ENCODE peak calls at places on chromosomes 16 and 17, in nine cellular contexts. F is breast epithelium, E is AG04449, S is lower lobe of right lung, V is astrocyte, B is neural crest cell, X is glutamatergic neuron, Q is WTC11, R is pancreas. H is an unnamed sample.

GRCh38 chr17:80071116-80071980 is 30.0 kb upstream of the GAA start:
- DNase-seq in R (peak), X (no peak), V (peak), F (no peak), E (no peak), B (no peak), Q (no peak), S (no peak), H (no peak)

GRCh38 chr17:80912451-80912850 is 79.2 kb upstream of the CHMP6 start:
- DNase-seq in X (no peak), Q (peak), E (no peak), R (no peak), B (no peak), S (no peak), F (no peak), V (no peak), H (no peak)

GRCh38 chr17:2331303-2331702 is 5.0 kb downstream of the TSR1 start:
- DNase-seq in R (no peak), B (no peak), F (no peak), X (no peak), Q (no peak), S (no peak), E (no peak), V (no peak), H (no peak)

GRCh38 chr17:19339341-19339815 is 23.1 kb downstream of the B9D1 start:
- DNase-seq in R (no peak), B (no peak), E (no peak), S (no peak), V (no peak), F (no peak), X (no peak), Q (peak), H (no peak)

GRCh38 chr16:81442220-81442908 is 2.2 kb upstream of the CMIP start:
- DNase-seq in S (no peak), X (no peak), V (no peak), F (no peak), E (no peak), B (no peak), Q (no peak), R (no peak), H (no peak)

GRCh38 chr17:50290074-50290702 is 15.9 kb downstream of the TMEM92 start:
- DNase-seq in S (peak), V (peak), E (peak), Q (no peak), X (no peak), F (peak), R (peak), B (no peak), H (no peak)

GRCh38 chr17:48127371-48128051 is 19.9 kb downstream of the SNX11 start:
- DNase-seq in S (no peak), Q (no peak), B (no peak), E (no peak), R (no peak), F (no peak), X (peak), V (peak), H (no peak)

GRCh38 chr17:39632153-39632941 is 4.6 kb upstream of the STARD3 start:
- DNase-seq in B (no peak), E (no peak), S (no peak), F (no peak), X (no peak), Q (no peak), V (no peak), R (peak), H (no peak)

GRCh38 chr17:63295839-63296590 is 150.1 kb downstream of the CYB561 start:
- DNase-seq in V (no peak), B (no peak), Q (no peak), X (no peak), S (no peak), F (no peak), R (no peak), E (no peak), H (no peak)

GRCh38 chr17:56431736-56432135 is 161.8 kb upstream of the NOG start:
- DNase-seq in Q (no peak), R (no peak), S (no peak), V (peak), F (no peak), X (no peak), B (no peak), E (peak), H (no peak)

GRCh38 chr16:3503513-3503912 is 2.7 kb downstream of the CLUAP1 start:
- DNase-seq in X (no peak), B (no peak), E (no peak), Q (no peak), F (peak), S (no peak), R (no peak), V (no peak), H (no peak)

GRCh38 chr16:25063865-25064264 is 47.7 kb upstream of the LCMT1 start:
- DNase-seq in V (peak), X (no peak), S (no peak), B (no peak), R (no peak), Q (no peak), E (no peak), F (no peak), H (no peak)

GRCh38 chr17:70099884-70100283 is 24.9 kb downstream of the KCNJ16 start:
- DNase-seq in B (no peak), F (no peak), X (no peak), V (no peak), E (no peak), Q (no peak), S (no peak), R (no peak), H (no peak)

GRCh38 chr17:59372138-59372751 is 40.8 kb downstream of the YPEL2 start:
- DNase-seq in F (no peak), V (peak), B (no peak), Q (no peak), E (no peak), R (peak), X (no peak), S (no peak), H (no peak)

GRCh38 chr16:55118701-55119260 is 188.1 kb downstream of the IRX5 start:
- DNase-seq in B (no peak), E (no peak), R (no peak), V (no peak), S (no peak), F (no peak), Q (no peak), X (no peak), H (no peak)
- TF ChIP-seq CTCF in B (no peak), E (no peak), R (no peak), V (no peak), S (no peak), F (no peak), Q (no peak), X (no peak), H (no peak)

GRCh38 chr16:16099320-16099719 is 124.0 kb downstream of the ABCC6 start:
- DNase-seq in E (no peak), F (no peak), X (no peak), S (no peak), B (no peak), V (no peak), Q (no peak), R (no peak), H (no peak)
- TF ChIP-seq CTCF in E (no peak), F (no peak), X (no peak), S (no peak), B (no peak), V (no peak), Q (no peak), R (no peak), H (no peak)

GRCh38 chr16:56319391-56319790 is 106.0 kb downstream of the AMFR start:
- DNase-seq in B (no peak), V (no peak), F (no peak), R (no peak), Q (no peak), E (no peak), X (no peak), S (no peak), H (no peak)

GRCh38 chr16:56320081-56320480 is 105.3 kb downstream of the AMFR start:
- DNase-seq in F (no peak), B (no peak), V (no peak), Q (no peak), E (no peak), X (no peak), R (no peak), S (no peak), H (no peak)

GRCh38 chr16:56317998-56318912 is 107.1 kb downstream of the AMFR start:
- DNase-seq in X (peak), Q (peak), V (peak), E (no peak), F (peak), R (peak), S (peak), B (peak), H (peak)

GRCh38 chr16:56321571-56321970 is 103.8 kb downstream of the AMFR start:
- DNase-seq in X (no peak), Q (no peak), V (no peak), R (no peak), B (no peak), E (no peak), F (no peak), S (no peak), H (no peak)

DNA sequence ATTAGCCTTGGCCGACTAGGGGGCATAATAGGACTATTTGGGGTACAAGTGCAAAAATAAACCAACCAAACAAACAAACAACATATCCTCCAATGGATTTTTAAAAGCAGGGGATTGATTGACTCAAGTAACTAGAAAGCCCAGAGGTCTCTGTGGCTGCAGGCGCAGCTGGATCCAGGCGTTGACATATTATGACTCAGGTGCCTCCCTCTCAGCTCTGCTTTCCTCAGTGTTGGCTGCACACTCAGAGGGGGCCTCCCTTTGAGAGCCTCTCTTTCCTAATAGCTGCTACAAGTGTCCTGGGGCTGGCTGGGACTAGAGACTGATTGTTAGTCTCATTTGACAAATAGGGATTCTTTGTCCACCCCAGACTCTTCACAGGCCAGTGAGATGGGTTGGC is 104.2 kb downstream of the AMFR start:
- DNase-seq in R (no peak), F (no peak), B (no peak), V (no peak), Q (no peak), S (no peak), E (no peak), X (no peak), H (no peak)
- TF ChIP-seq CTCF in R (no peak), F (no peak), B (no peak), V (no peak), Q (no peak), S (no peak), E (no peak), X (no peak), H (no peak)

GRCh38 chr16:7025616-7026190 is 306.9 kb upstream of the RBFOX1 start:
- DNase-seq in R (peak), V (no peak), E (no peak), Q (peak), F (peak), B (peak), X (peak), S (peak), H (peak)
- TF ChIP-seq CTCF in R (peak), V (peak), E (no peak), Q (peak), F (no peak), B (peak), X (peak), S (peak), H (peak)

GRCh38 chr16:49855822-49856740 is at the start of gene ZNF423:
- DNase-seq in B (peak), Q (peak), V (no peak), S (no peak), F (no peak), R (peak), E (no peak), X (peak), H (no peak)
- TF ChIP-seq CTCF in B (no peak), Q (no peak), V (no peak), S (no peak), F (no peak), R (no peak), E (no peak), X (no peak), H (no peak)

GRCh38 chr17:73950515-73950914 is 253.0 kb upstream of the RPL38 start:
- DNase-seq in V (no peak), F (no peak), B (no peak), Q (no peak), E (no peak), S (no peak), X (no peak), R (peak), H (no peak)
- TF ChIP-seq CTCF in V (no peak), F (no peak), B (no peak), Q (no peak), E (no peak), S (no peak), X (peak), R (no peak), H (peak)

DNA sequence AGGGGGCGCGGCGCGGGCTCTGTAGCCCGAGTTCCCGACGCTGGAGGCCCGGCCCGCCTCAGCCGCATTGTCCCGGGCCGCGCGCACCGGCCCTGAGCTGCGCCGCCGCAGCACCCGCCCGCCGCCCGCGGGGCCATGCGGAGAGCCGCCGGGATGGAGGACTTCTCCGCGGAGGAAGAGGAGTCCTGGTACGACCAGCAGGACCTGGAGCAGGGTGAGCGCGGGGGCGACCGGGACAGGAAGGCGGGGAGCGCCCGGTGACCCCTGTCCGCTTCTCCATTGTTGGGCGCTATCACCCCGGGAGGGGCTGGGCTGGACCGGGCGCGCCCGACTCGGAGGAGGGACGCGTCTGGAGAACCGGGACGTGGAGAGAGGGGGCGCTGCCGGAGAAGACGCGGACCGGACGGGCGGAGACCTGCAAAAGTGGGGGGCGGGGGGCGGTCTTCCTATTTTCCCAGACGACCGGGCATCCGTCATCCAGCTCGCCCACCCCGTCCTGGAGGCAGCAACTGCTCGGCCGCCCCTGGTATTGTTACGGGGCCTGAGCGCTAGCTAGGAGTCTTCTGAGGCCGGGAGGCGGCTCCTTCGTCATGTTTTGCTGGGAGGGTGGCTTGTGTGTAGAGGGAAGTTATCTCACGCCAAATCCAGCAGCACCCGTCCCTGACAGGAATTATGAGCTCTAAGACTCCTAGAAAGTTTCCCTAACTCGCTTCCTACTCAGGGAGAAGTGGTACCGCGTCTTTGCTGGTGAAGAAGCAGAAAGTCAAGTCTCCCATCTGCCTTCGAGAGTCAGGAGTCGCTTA is 678 bp downstream of the CDR2L start:
- DNase-seq in S (peak), R (peak), Q (peak), X (peak), B (peak), F (peak), E (no peak), V (peak), H (peak)
- TF ChIP-seq CTCF in S (peak), R (no peak), Q (no peak), X (no peak), B (no peak), F (peak), E (peak), V (no peak), H (peak)

DNA sequence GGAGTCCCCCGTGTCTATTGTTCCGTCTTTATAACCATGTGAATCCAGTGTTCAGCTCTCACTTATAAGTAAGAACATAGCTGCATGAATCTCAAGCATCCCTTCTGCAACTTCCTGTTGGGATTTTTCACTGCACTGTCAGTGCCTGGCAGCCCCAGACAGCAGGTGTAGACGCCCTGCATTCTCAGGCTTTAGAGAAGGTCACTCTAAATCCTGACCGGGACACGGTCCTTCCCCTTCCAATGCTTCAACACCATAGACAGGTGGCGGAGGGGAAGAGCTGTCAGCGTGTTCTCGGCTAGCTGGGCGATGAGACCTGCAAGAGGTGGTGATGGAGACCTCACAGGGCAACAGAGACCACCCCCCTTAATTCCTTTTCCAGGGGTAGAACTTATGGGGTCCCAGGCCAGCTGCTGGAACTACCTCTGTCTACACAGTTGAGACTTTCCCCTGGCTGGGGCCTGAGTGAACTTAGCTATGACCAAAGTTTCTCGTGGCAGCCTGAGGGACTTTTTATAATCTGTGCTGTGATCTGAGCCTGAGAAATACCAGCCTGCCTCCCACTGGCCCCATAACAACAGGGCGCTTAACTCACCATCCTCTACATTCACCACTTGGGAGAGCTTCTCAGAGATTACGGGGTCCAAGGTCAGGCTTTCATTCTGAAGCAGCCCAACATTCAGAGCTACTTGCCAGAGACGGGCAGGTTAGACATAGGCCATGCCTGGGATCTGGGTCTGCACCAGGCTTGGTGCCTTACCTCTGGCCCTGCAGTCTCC is 143.2 kb upstream of the TNRC6C start:
- DNase-seq in Q (no peak), F (no peak), R (no peak), E (no peak), V (no peak), B (no peak), X (peak), S (peak), H (no peak)
- TF ChIP-seq CTCF in Q (no peak), F (no peak), R (no peak), E (no peak), V (no peak), B (no peak), X (no peak), S (no peak), H (no peak)

H was measured in type B pancreatic cell.